ENCODE peak calls at places on chromosomes 2 and 18, in four cellular contexts. Y is K562, H is HepG2, G is GM12878. W is an unnamed sample.

GRCh38 chr18:77206676-77207370 is 42.8 kb upstream of the GALR1 start:
- DNase-seq in Y (no peak), H (no peak), G (no peak), W (no peak)

GRCh38 chr18:48743046-48743445 is 204.2 kb downstream of the CTIF start:
- DNase-seq in Y (no peak), H (no peak), G (no peak), W (no peak)

GRCh38 chr2:231672617-231673347 is 35.5 kb upstream of the PTMA start:
- DNase-seq in Y (peak), H (peak), G (peak), W (peak)

GRCh38 chr2:171807130-171807529 is 86.9 kb downstream of the SLC25A12 start:
- DNase-seq in Y (no peak), H (peak), G (no peak), W (no peak)

GRCh38 chr2:132876745-132877391 is 206.9 kb upstream of the LYPD1 start:
- DNase-seq in Y (no peak), H (no peak), G (no peak), W (no peak)

GRCh38 chr2:189854152-189854551 is 69.9 kb downstream of the PMS1 start:
- DNase-seq in Y (no peak), H (no peak), G (no peak), W (no peak)

GRCh38 chr2:68943581-68944568 is 8.8 kb downstream of the GKN2 start:
- DNase-seq in Y (peak), H (peak), G (no peak), W (peak)

GRCh38 chr18:35387367-35387685 is 10.2 kb upstream of the ZNF396 start:
- DNase-seq in Y (no peak), H (no peak), G (no peak), W (no peak)

GRCh38 chr18:67553471-67553870 is 37.0 kb upstream of the DSEL start:
- DNase-seq in Y (no peak), H (no peak), G (no peak), W (no peak)

GRCh38 chr2:9703701-9704221 is 73.0 kb upstream of the YWHAQ start:
- DNase-seq in Y (peak), H (peak), G (no peak), W (no peak)

GRCh38 chr2:9702604-9703084 is 71.8 kb upstream of the YWHAQ start:
- DNase-seq in Y (no peak), H (no peak), G (no peak), W (no peak)

GRCh38 chr2:9704600-9704999 is 73.8 kb upstream of the YWHAQ start:
- DNase-seq in Y (no peak), H (no peak), G (no peak), W (no peak)

GRCh38 chr2:9707008-9707407 is 76.2 kb upstream of the YWHAQ start:
- DNase-seq in Y (no peak), H (peak), G (no peak), W (no peak)

DNA sequence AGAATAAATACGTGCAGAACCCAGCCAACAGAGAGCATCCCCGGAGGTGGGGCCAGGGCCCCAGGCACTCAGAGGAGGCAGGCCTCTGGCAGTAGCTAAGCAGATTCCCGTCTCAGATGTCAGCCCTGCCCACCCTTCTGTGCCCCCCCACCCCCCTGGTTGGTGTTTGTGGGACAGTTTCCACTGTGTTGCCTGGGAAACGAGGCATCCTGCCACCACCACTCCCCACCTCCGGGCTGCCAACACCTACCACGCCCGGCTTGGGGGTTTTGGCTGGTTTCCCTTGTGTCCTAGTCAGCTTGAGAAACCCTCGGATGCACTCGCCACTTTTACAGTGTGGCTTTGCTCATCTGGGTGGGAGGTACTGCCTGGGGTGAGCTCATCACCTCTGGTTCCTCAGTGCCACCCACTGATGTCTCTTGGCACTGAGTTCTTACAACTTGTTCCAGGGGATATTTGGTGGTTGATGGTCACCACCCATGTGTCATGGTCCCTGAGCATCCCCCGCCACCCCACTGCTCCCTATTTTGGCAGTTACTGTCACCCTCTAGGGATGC is 72.4 kb upstream of the YWHAQ start:
- DNase-seq in Y (no peak), H (peak), G (no peak), W (no peak)
- TF ChIP-seq FOXK2 in Y (no peak), H (no peak), G (no peak), W (no peak)

GRCh38 chr2:217286833-217287232 is 427.0 kb upstream of the TNP1 start:
- DNase-seq in Y (no peak), H (no peak), G (no peak), W (no peak)
- TF ChIP-seq FOXK2 in Y (no peak), H (no peak), G (no peak), W (no peak)

GRCh38 chr2:30797381-30798015 is 9.7 kb downstream of the CAPN13 start:
- DNase-seq in Y (no peak), H (no peak), G (no peak), W (no peak)

GRCh38 chr2:30798536-30798991 is 8.7 kb downstream of the CAPN13 start:
- DNase-seq in Y (no peak), H (no peak), G (no peak), W (no peak)

GRCh38 chr2:30800159-30800558 is 7.1 kb downstream of the CAPN13 start:
- DNase-seq in Y (no peak), H (no peak), G (no peak), W (no peak)

GRCh38 chr2:30801821-30802455 is 5.3 kb downstream of the CAPN13 start:
- DNase-seq in Y (no peak), H (no peak), G (no peak), W (no peak)

GRCh38 chr2:30796723-30797122 is 10.5 kb downstream of the CAPN13 start:
- DNase-seq in Y (no peak), H (no peak), G (no peak), W (no peak)
- TF ChIP-seq FOXK2 in Y (no peak), H (no peak), G (no peak), W (no peak)

GRCh38 chr2:181474227-181474626 is 17.0 kb downstream of the ITGA4 start:
- DNase-seq in Y (no peak), H (no peak), G (no peak), W (no peak)
- TF ChIP-seq FOXK2 in Y (no peak), H (no peak), G (no peak), W (no peak)

W was measured in HEK293T.